ENCODE peak calls at places on chromosomes 12 and 14, in ten cellular contexts. One of them, this sample, is unnamed.

GRCh38 chr12:52418576-52419110 is 12.5 kb upstream of the KRT82 start:
- DNase-seq in astrocyte: no peak
- DNase-seq in SJCRH30: no peak
- DNase-seq in cardiac muscle cell: no peak
- DNase-seq in transverse colon: no peak
- DNase-seq in lung: no peak
- DNase-seq in neural progenitor cell: no peak
- DNase-seq in right atrium auricular region: no peak
- DNase-seq in prostate gland: no peak
- DNase-seq in dorsolateral prefrontal cortex: no peak
- DNase-seq in this sample: no peak

GRCh38 chr12:78470354-78471195 is 394.0 kb upstream of the SYT1 start:
- DNase-seq in astrocyte: peak; percentile 42
- DNase-seq in SJCRH30: peak; percentile 30
- DNase-seq in cardiac muscle cell: peak; percentile 42
- DNase-seq in transverse colon: peak; percentile 9
- DNase-seq in lung: no peak
- DNase-seq in neural progenitor cell: peak; percentile 60
- DNase-seq in right atrium auricular region: no peak
- DNase-seq in prostate gland: peak; percentile 8
- DNase-seq in dorsolateral prefrontal cortex: peak; percentile 52
- DNase-seq in this sample: no peak

GRCh38 chr12:4250691-4251090 is 22.9 kb upstream of the CCND2 start:
- DNase-seq in astrocyte: no peak
- DNase-seq in SJCRH30: peak; percentile 47
- DNase-seq in cardiac muscle cell: no peak
- DNase-seq in transverse colon: no peak
- DNase-seq in lung: no peak
- DNase-seq in neural progenitor cell: no peak
- DNase-seq in right atrium auricular region: no peak
- DNase-seq in prostate gland: no peak
- DNase-seq in dorsolateral prefrontal cortex: no peak
- DNase-seq in this sample: no peak

GRCh38 chr14:20683125-20683895 is 1.1 kb upstream of the RNASE4 start:
- DNase-seq in astrocyte: peak; percentile 82
- DNase-seq in SJCRH30: peak; percentile 81
- DNase-seq in cardiac muscle cell: peak; percentile 92
- DNase-seq in transverse colon: peak; percentile 83
- DNase-seq in lung: peak; percentile 76
- DNase-seq in neural progenitor cell: peak; percentile 88
- DNase-seq in right atrium auricular region: peak; percentile 80
- DNase-seq in prostate gland: peak; percentile 73
- DNase-seq in dorsolateral prefrontal cortex: peak; percentile 74
- DNase-seq in this sample: peak; percentile 62

GRCh38 chr12:110513842-110514241 is 11.7 kb downstream of the RAD9B start:
- DNase-seq in astrocyte: no peak
- DNase-seq in SJCRH30: no peak
- DNase-seq in cardiac muscle cell: no peak
- DNase-seq in transverse colon: no peak
- DNase-seq in lung: no peak
- DNase-seq in neural progenitor cell: no peak
- DNase-seq in right atrium auricular region: no peak
- DNase-seq in prostate gland: no peak
- DNase-seq in dorsolateral prefrontal cortex: no peak
- DNase-seq in this sample: no peak

GRCh38 chr12:66235626-66236281 is 46.7 kb downstream of the IRAK3 start:
- DNase-seq in astrocyte: no peak
- DNase-seq in SJCRH30: no peak
- DNase-seq in cardiac muscle cell: peak; percentile 41
- DNase-seq in transverse colon: no peak
- DNase-seq in lung: no peak
- DNase-seq in neural progenitor cell: no peak
- DNase-seq in right atrium auricular region: no peak
- DNase-seq in prostate gland: no peak
- DNase-seq in dorsolateral prefrontal cortex: no peak
- DNase-seq in this sample: no peak

GRCh38 chr12:43621262-43621661 is 69.3 kb upstream of the ADAMTS20 start:
- DNase-seq in astrocyte: no peak
- DNase-seq in SJCRH30: no peak
- DNase-seq in cardiac muscle cell: no peak
- DNase-seq in transverse colon: no peak
- DNase-seq in lung: no peak
- DNase-seq in neural progenitor cell: no peak
- DNase-seq in right atrium auricular region: no peak
- DNase-seq in prostate gland: no peak
- DNase-seq in dorsolateral prefrontal cortex: no peak
- DNase-seq in this sample: no peak

GRCh38 chr14:84575681-84576080 is 954.3 kb upstream of the FLRT2 start:
- DNase-seq in astrocyte: no peak
- DNase-seq in SJCRH30: no peak
- DNase-seq in cardiac muscle cell: no peak
- DNase-seq in transverse colon: no peak
- DNase-seq in lung: no peak
- DNase-seq in neural progenitor cell: no peak
- DNase-seq in right atrium auricular region: no peak
- DNase-seq in prostate gland: no peak
- DNase-seq in dorsolateral prefrontal cortex: no peak
- DNase-seq in this sample: no peak

GRCh38 chr12:103858953-103859601 is 18.0 kb upstream of the NT5DC3 start:
- DNase-seq in astrocyte: peak; percentile 98
- DNase-seq in SJCRH30: no peak
- DNase-seq in cardiac muscle cell: peak; percentile 87
- DNase-seq in transverse colon: peak; percentile 81
- DNase-seq in lung: peak; percentile 59
- DNase-seq in neural progenitor cell: no peak
- DNase-seq in right atrium auricular region: peak; percentile 76
- DNase-seq in prostate gland: peak; percentile 92
- DNase-seq in dorsolateral prefrontal cortex: no peak
- DNase-seq in this sample: no peak

GRCh38 chr14:74929242-74929641 is 6.2 kb upstream of the RPS6KL1 start:
- DNase-seq in astrocyte: no peak
- DNase-seq in SJCRH30: no peak
- DNase-seq in cardiac muscle cell: no peak
- DNase-seq in transverse colon: no peak
- DNase-seq in lung: no peak
- DNase-seq in neural progenitor cell: no peak
- DNase-seq in right atrium auricular region: no peak
- DNase-seq in prostate gland: no peak
- DNase-seq in dorsolateral prefrontal cortex: no peak
- DNase-seq in this sample: no peak

DNA sequence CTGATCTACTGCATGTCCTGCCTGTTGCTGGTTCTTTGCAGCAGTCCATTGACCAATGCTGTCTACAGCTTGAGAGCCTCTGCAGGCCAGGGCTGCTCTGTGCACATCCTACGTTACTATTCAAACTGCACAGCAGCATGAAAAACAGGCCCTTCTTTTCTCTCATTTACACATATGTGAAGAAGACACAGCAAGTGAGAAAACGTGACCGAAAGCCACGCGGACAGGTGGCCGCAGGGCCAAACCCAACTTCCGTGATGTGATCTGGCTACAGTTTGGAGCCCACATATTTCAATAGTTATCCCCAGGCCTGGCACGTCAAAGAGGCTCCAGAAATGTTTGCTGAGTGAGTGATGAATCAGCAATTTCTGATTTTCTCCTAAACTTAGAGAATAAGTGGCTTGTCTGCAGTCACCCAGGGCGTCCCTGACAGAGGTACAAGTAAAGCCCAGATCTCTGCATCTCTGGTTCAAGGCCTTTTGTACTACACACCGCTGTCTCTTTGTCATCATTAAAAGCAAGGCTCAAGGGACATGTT is 17.9 kb upstream of the TCL1B start:
- DNase-seq in astrocyte: no peak
- DNase-seq in SJCRH30: no peak
- DNase-seq in cardiac muscle cell: no peak
- DNase-seq in transverse colon: no peak
- DNase-seq in lung: no peak
- DNase-seq in neural progenitor cell: no peak
- DNase-seq in right atrium auricular region: no peak
- DNase-seq in prostate gland: no peak
- DNase-seq in dorsolateral prefrontal cortex: no peak
- DNase-seq in this sample: no peak
- H3K27ac ChIP-seq in astrocyte: no peak overlapping the region
- H3K27ac ChIP-seq in SJCRH30: no peak overlapping the region
- H3K27ac ChIP-seq in cardiac muscle cell: no peak overlapping the region
- H3K27ac ChIP-seq in transverse colon: no peak overlapping the region
- H3K27ac ChIP-seq in lung: no peak overlapping the region
- H3K27ac ChIP-seq in neural progenitor cell: no peak overlapping the region
- H3K27ac ChIP-seq in right atrium auricular region: no peak overlapping the region
- H3K27ac ChIP-seq in prostate gland: no peak overlapping the region
- H3K27ac ChIP-seq in dorsolateral prefrontal cortex: no peak overlapping the region
- H3K27ac ChIP-seq in this sample: no peak overlapping the region

GRCh38 chr12:47082963-47083621 is 3.3 kb upstream of the AMIGO2 start:
- DNase-seq in astrocyte: peak; percentile 97
- DNase-seq in SJCRH30: no peak
- DNase-seq in cardiac muscle cell: peak; percentile 87
- DNase-seq in transverse colon: no peak
- DNase-seq in lung: no peak
- DNase-seq in neural progenitor cell: no peak
- DNase-seq in right atrium auricular region: no peak
- DNase-seq in prostate gland: no peak
- DNase-seq in dorsolateral prefrontal cortex: no peak
- DNase-seq in this sample: no peak

GRCh38 chr12:47087088-47087688 is 7.4 kb upstream of the AMIGO2 start:
- DNase-seq in astrocyte: peak; percentile 65
- DNase-seq in SJCRH30: no peak
- DNase-seq in cardiac muscle cell: peak; percentile 66
- DNase-seq in transverse colon: no peak
- DNase-seq in lung: no peak
- DNase-seq in neural progenitor cell: no peak
- DNase-seq in right atrium auricular region: no peak
- DNase-seq in prostate gland: no peak
- DNase-seq in dorsolateral prefrontal cortex: no peak
- DNase-seq in this sample: no peak

GRCh38 chr12:47084172-47084571 is 4.4 kb upstream of the AMIGO2 start:
- DNase-seq in astrocyte: no peak
- DNase-seq in SJCRH30: no peak
- DNase-seq in cardiac muscle cell: no peak
- DNase-seq in transverse colon: no peak
- DNase-seq in lung: no peak
- DNase-seq in neural progenitor cell: no peak
- DNase-seq in right atrium auricular region: no peak
- DNase-seq in prostate gland: no peak
- DNase-seq in dorsolateral prefrontal cortex: no peak
- DNase-seq in this sample: no peak

GRCh38 chr12:47088021-47088944 is 8.5 kb upstream of the AMIGO2 start:
- DNase-seq in astrocyte: peak; percentile 86
- DNase-seq in SJCRH30: peak; percentile 34
- DNase-seq in cardiac muscle cell: peak; percentile 41
- DNase-seq in transverse colon: no peak
- DNase-seq in lung: no peak
- DNase-seq in neural progenitor cell: no peak
- DNase-seq in right atrium auricular region: no peak
- DNase-seq in prostate gland: peak; percentile 39
- DNase-seq in dorsolateral prefrontal cortex: no peak
- DNase-seq in this sample: no peak

GRCh38 chr12:47085815-47086252 is 6.1 kb upstream of the AMIGO2 start:
- DNase-seq in astrocyte: peak; percentile 81
- DNase-seq in SJCRH30: peak; percentile 49
- DNase-seq in cardiac muscle cell: peak; percentile 73
- DNase-seq in transverse colon: peak; percentile 21
- DNase-seq in lung: no peak
- DNase-seq in neural progenitor cell: no peak
- DNase-seq in right atrium auricular region: no peak
- DNase-seq in prostate gland: no peak
- DNase-seq in dorsolateral prefrontal cortex: no peak
- DNase-seq in this sample: no peak
- H3K27ac ChIP-seq in astrocyte: peak overlapping the region; percentile 84
- H3K27ac ChIP-seq in SJCRH30: peak overlapping the region; percentile 76
- H3K27ac ChIP-seq in cardiac muscle cell: no peak overlapping the region
- H3K27ac ChIP-seq in transverse colon: peak overlapping the region; percentile 71
- H3K27ac ChIP-seq in lung: no peak overlapping the region
- H3K27ac ChIP-seq in neural progenitor cell: no peak overlapping the region
- H3K27ac ChIP-seq in right atrium auricular region: no peak overlapping the region
- H3K27ac ChIP-seq in prostate gland: no peak overlapping the region
- H3K27ac ChIP-seq in dorsolateral prefrontal cortex: no peak overlapping the region
- H3K27ac ChIP-seq in this sample: no peak overlapping the region

DNA sequence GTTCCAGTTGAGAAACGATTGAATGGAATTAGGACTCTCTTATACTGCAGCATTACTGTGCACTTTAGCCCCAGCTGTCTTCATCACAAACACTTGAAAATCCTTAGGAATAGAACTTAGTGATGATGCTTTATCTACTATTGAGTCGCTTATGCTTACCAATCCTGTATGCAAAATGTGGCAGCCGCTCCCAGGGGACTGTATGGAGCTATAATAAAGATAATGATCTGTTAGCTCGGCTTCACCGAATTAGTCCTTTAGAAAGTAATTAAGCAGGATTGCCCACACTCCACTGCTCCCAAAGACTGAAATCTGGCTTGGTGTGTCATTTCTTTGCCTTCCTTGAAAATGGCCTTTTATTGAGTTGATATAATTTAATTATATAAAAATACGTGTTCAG is 10.6 kb downstream of the EML1 start:
- DNase-seq in astrocyte: no peak
- DNase-seq in SJCRH30: no peak
- DNase-seq in cardiac muscle cell: no peak
- DNase-seq in transverse colon: no peak
- DNase-seq in lung: no peak
- DNase-seq in neural progenitor cell: peak; percentile 52
- DNase-seq in right atrium auricular region: no peak
- DNase-seq in prostate gland: no peak
- DNase-seq in dorsolateral prefrontal cortex: no peak
- DNase-seq in this sample: no peak
- H3K27ac ChIP-seq in astrocyte: no peak overlapping the region
- H3K27ac ChIP-seq in SJCRH30: no peak overlapping the region
- H3K27ac ChIP-seq in cardiac muscle cell: no peak overlapping the region
- H3K27ac ChIP-seq in transverse colon: no peak overlapping the region
- H3K27ac ChIP-seq in lung: no peak overlapping the region
- H3K27ac ChIP-seq in neural progenitor cell: peak overlapping the region; percentile 7
- H3K27ac ChIP-seq in right atrium auricular region: no peak overlapping the region
- H3K27ac ChIP-seq in prostate gland: no peak overlapping the region
- H3K27ac ChIP-seq in dorsolateral prefrontal cortex: no peak overlapping the region
- H3K27ac ChIP-seq in this sample: no peak overlapping the region

GRCh38 chr12:32566663-32567634 is 112.2 kb upstream of the DNM1L start:
- DNase-seq in astrocyte: peak; percentile 47
- DNase-seq in SJCRH30: no peak
- DNase-seq in cardiac muscle cell: peak; percentile 6
- DNase-seq in transverse colon: no peak
- DNase-seq in lung: no peak
- DNase-seq in neural progenitor cell: no peak
- DNase-seq in right atrium auricular region: no peak
- DNase-seq in prostate gland: no peak
- DNase-seq in dorsolateral prefrontal cortex: no peak
- DNase-seq in this sample: peak; percentile 22

GRCh38 chr12:32569256-32569655 is 109.8 kb upstream of the DNM1L start:
- DNase-seq in astrocyte: no peak
- DNase-seq in SJCRH30: peak; percentile 92
- DNase-seq in cardiac muscle cell: no peak
- DNase-seq in transverse colon: no peak
- DNase-seq in lung: no peak
- DNase-seq in neural progenitor cell: no peak
- DNase-seq in right atrium auricular region: no peak
- DNase-seq in prostate gland: no peak
- DNase-seq in dorsolateral prefrontal cortex: no peak
- DNase-seq in this sample: no peak

DNA sequence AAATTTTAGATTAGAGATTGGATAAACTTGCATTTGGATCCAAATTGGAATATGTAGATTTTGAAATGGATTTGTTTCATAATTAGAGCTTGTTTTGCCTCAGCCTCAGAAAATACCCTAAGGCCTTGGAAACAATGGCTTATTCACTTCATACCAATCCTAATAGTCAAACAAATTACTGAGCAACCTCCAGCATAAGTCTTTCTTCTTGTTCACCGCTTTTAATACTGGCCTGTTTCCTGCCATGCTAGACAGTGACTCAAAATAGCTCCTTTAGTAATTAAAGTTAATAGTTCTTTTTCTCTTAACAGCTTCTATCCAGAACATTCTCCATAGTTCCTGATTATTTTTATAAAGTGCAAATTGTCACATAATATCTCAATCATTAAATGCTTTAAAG is 110.9 kb upstream of the DNM1L start:
- DNase-seq in astrocyte: peak; percentile 95
- DNase-seq in SJCRH30: no peak
- DNase-seq in cardiac muscle cell: peak; percentile 87
- DNase-seq in transverse colon: no peak
- DNase-seq in lung: no peak
- DNase-seq in neural progenitor cell: no peak
- DNase-seq in right atrium auricular region: no peak
- DNase-seq in prostate gland: no peak
- DNase-seq in dorsolateral prefrontal cortex: no peak
- DNase-seq in this sample: no peak
- H3K27ac ChIP-seq in astrocyte: peak overlapping the region; percentile 62
- H3K27ac ChIP-seq in SJCRH30: peak overlapping the region; percentile 55
- H3K27ac ChIP-seq in cardiac muscle cell: no peak overlapping the region
- H3K27ac ChIP-seq in transverse colon: no peak overlapping the region
- H3K27ac ChIP-seq in lung: no peak overlapping the region
- H3K27ac ChIP-seq in neural progenitor cell: no peak overlapping the region
- H3K27ac ChIP-seq in right atrium auricular region: peak overlapping the region; percentile 35
- H3K27ac ChIP-seq in prostate gland: no peak overlapping the region
- H3K27ac ChIP-seq in dorsolateral prefrontal cortex: peak overlapping the region; percentile 43
- H3K27ac ChIP-seq in this sample: peak overlapping the region; percentile 52

This sample was measured in substantia nigra.